ENCODE peak calls at places on chromosome 13, in seven cellular contexts. H is lower lobe of right lung, V is AG04450, G is thoracic aorta, O is tibial nerve, J is mucosa of descending colon, B is IMR-90. U is an unnamed sample. For H3K9me3, the result is how much of the 10 kb centered on the place peaks cover.

GRCh38 chr13:39656325-39656677 is 839 bp downstream of the COG6 start:
- DNase-seq in H (no peak), V (no peak), G (no peak), O (no peak), J (peak), B (peak), U (no peak)

GRCh38 chr13:41649659-41650058 is 192.3 kb downstream of the RGCC start:
- DNase-seq in H (no peak), V (no peak), G (no peak), O (no peak), J (no peak), B (peak), U (no peak)

GRCh38 chr13:32031815-32032345 is 306 bp downstream of the FRY start:
- DNase-seq in H (no peak), V (no peak), G (no peak), O (no peak), J (no peak), B (no peak), U (no peak)

GRCh38 chr13:32408999-32409313 is 19.0 kb downstream of the N4BP2L1 start:
- DNase-seq in H (no peak), V (no peak), G (no peak), O (no peak), J (no peak), B (no peak), U (no peak)

GRCh38 chr13:48233097-48233885 is at the start of gene ITM2B:
- DNase-seq in H (peak), V (no peak), G (no peak), O (peak), J (peak), B (peak), U (peak)

GRCh38 chr13:32587774-32588165 is 1.5 kb downstream of the PDS5B start:
- DNase-seq in H (no peak), V (no peak), G (no peak), O (no peak), J (no peak), B (peak), U (no peak)

GRCh38 chr13:30766957-30767603 is 31.7 kb downstream of the ALOX5AP start:
- DNase-seq in H (no peak), V (no peak), G (no peak), O (no peak), J (no peak), B (no peak), U (no peak)

GRCh38 chr13:20247403-20247802 is 15.3 kb upstream of the GJB6 start:
- DNase-seq in H (no peak), V (no peak), G (no peak), O (no peak), J (peak), B (no peak), U (no peak)

GRCh38 chr13:23928985-23929384 is 31.7 kb upstream of the C1QTNF9B start:
- DNase-seq in H (no peak), V (peak), G (no peak), O (no peak), J (no peak), B (peak), U (no peak)

GRCh38 chr13:96967248-96967745 is 27.0 kb downstream of the OXGR1 start:
- DNase-seq in H (no peak), V (no peak), G (no peak), O (no peak), J (no peak), B (no peak), U (no peak)

DNA sequence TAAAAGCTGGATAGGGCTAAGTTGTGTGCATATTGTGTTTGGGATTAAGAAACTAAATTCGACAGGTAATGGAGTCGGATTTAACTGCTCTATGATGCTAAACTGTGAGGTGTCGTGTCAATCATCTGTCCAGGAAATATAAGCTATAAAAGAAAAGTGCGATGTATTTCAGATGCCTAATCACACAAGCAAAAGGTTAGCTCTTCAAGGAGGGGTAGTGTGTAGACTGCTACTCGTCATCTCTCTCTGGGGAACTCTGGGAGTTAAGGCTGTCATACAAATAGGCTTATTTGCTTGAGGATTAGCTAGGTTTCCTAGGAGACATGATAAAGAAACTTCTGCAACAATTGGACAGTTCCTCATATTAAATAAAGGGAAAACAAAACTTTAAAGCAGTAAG is 462.1 kb downstream of the OLFM4 start:
- DNase-seq in H (no peak), V (no peak), G (no peak), O (no peak), J (no peak), B (no peak), U (no peak)
- H3K9me3 ChIP-seq in H (under half), V (under half), G (under half), O (under half), J (under half), B (under half), U (under half)

GRCh38 chr13:51689597-51689996 is 105.3 kb downstream of the WDFY2 start:
- DNase-seq in H (no peak), V (no peak), G (no peak), O (no peak), J (no peak), B (no peak), U (no peak)
- H3K4me3 ChIP-seq in H (no peak), V (no peak), G (no peak), O (no peak), J (no peak), B (no peak), U (no peak)

DNA sequence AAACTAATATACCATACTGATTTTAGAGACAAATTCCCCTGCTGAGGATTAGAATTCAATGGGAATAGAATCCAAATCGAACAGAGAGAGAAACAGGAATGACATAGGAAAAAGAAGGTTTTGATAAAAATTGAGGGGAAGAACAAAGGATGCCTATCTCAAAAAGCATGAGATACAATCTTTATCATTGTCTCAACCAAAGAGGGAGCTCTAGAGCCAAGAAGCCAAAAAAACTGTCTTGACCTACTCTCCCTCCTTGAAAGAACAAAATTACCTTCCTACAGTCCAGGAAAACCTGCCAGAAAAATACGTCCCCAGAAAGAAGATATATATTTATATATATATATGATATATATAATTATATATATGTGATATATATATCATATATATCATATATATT is 39.2 kb upstream of the MIR17HG start:
- DNase-seq in H (no peak), V (no peak), G (no peak), O (no peak), J (no peak), B (no peak), U (no peak)
- TF ChIP-seq CTCF in H (no peak), V (peak), G (no peak), O (no peak), J (no peak), B (peak), U (no peak)

DNA sequence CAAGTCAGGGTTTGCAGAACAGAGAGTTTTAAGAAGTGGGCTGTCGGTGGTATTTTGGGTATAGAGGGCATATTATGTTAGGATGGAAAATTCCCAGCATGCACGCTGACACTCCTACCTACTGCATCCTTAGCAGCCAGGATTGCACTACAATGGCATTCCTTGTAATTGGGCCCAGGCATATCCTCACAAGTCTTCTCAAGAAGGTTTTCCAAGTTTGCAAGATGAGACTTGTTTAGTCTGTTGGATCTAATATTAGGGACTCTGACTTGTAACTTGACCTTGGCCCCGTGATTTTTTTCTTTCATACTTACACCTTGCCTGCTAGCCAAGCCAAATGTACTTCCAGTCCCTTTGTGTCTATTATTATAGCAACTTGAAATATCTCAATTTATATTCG is 335.7 kb upstream of the HTR2A start:
- DNase-seq in H (no peak), V (no peak), G (no peak), O (no peak), J (no peak), B (no peak), U (no peak)
- H3K9me3 ChIP-seq in H (under half), V (under half), G (under half), O (under half), J (under half), B (under half), U (under half)

GRCh38 chr13:110303644-110304043 is 3.3 kb downstream of the COL4A1 start:
- DNase-seq in H (no peak), V (no peak), G (no peak), O (no peak), J (no peak), B (no peak), U (no peak)
- H3K4me3 ChIP-seq in H (no peak), V (no peak), G (peak), O (no peak), J (no peak), B (no peak), U (no peak)

DNA sequence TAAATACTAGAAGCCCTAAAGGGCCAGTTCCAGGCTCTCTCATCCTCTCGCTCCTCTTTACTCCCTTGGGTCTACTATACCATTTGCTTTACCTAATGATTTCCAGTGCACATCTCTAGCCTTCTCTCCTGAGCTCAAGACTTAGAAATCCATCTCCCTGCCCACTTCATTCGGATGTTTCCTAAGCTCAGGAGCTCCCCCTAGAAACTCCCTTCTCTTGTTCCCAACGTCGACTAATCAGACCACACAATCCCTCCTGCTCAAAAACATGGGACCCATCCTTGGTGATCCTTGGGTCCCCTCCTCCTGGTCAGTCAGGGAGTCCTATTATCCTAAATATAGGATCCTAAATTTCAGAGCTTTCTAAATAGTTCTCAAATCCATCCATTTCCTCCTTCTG is 21.1 kb upstream of the STK24 start:
- DNase-seq in H (no peak), V (no peak), G (no peak), O (no peak), J (no peak), B (no peak), U (no peak)
- TF ChIP-seq CTCF in H (peak), V (peak), G (no peak), O (no peak), J (no peak), B (no peak), U (no peak)

DNA sequence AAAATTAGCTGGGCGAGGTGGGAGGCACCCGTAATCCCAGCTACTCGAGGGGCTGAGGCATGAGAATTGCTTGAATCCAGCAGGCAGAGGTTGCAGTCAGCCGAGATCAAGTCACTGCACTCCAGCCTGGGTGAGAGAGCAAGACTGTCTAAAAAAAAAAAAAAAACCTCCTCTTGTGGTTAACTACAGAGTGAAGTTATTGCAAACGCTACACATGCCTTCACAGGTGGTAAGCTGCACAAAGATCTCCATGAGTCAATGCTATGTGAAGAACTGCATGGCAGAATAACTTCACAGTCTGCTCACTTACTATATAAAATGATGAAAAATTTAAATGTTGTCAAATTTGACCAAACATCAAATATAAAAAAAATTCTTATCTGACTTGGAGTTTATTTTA is 436.8 kb downstream of the FGF14 start:
- DNase-seq in H (no peak), V (no peak), G (no peak), O (no peak), J (no peak), B (no peak), U (no peak)
- H3K9me3 ChIP-seq in H (under half), V (under half), G (under half), O (under half), J (under half), B (under half), U (under half)

GRCh38 chr13:113110852-113111315 is 5.3 kb downstream of the F7 start:
- DNase-seq in H (peak), V (no peak), G (no peak), O (no peak), J (no peak), B (no peak), U (peak)
- H3K4me3 ChIP-seq in H (peak), V (peak), G (peak), O (no peak), J (no peak), B (peak), U (no peak)

DNA sequence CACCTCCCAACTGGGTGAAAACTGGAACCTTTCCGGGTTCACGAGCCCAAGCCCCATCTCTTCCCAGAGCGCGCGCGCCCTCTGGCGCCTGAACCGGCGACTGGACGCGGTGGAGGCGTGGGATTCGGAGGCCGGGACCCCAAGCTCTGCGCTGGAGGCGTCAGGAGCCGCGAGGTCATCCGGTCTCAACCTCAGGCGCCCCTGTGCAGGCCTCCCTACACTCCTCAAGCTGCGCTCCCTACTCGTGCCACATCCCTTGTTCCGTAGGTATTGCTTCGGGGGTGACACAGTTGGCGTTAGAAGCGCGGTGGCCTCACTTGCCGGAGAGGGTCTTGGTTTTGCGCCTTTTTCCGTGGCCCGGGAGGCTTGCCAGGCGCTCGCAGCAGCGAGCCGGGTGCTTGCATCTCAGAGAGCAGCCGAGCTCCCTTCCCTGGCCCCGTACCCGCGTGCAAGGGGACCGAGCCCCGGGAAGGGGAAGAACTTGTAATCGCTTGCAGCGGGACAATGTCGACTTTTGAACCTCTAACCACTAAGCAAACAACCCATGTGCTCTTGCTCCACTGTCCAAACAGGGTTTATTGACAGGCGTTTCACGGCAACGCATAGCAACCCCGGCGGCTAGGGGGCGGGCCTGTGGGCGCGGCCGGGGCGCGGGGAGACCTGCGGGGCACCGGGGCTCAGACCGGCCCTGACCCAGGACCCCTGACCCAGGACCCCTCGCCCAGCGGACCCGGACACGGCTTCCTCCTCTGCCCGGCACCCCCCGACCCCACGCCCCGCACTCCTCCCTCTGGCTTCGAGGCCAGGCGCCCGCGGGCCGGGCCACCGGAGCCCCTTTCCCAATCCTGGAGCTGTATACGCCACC is 8.5 kb downstream of the CDX2 start:
- DNase-seq in H (peak), V (no peak), G (no peak), O (no peak), J (peak), B (no peak), U (no peak)
- TF ChIP-seq CTCF in H (peak), V (peak), G (no peak), O (peak), J (peak), B (peak), U (peak)

U was measured in RWPE2.